ENCODE peak calls at places on chromosomes 12 and 14, in six cellular contexts. One of them, this sample, is unnamed.

GRCh38 chr14:34489324-34489723 is 27.3 kb upstream of the SPTSSA start:
- DNase-seq in AG08395: no peak
- DNase-seq in GM03348: no peak
- DNase-seq in stimulated activated CD4-positive, alpha-beta T cell treated with anti-CD3 and anti-CD28 coated beads, TNF-alpha, amount 100 ng/mL, for 48 hours: no peak
- DNase-seq in NCI-H1105: no peak
- DNase-seq in activated T-cell treated with anti-CD3 and anti-CD28 coated beads, Interleukin-2, amount 50 U/mL, for 72 hours: no peak
- DNase-seq in this sample: no peak

GRCh38 chr12:953776-954175 is 4.3 kb upstream of the RAD52 start:
- DNase-seq in AG08395: peak
- DNase-seq in NCI-H1105: no peak
- DNase-seq in GM03348: peak
- DNase-seq in activated T-cell treated with anti-CD3 and anti-CD28 coated beads, Interleukin-2, amount 50 U/mL, for 72 hours: no peak
- DNase-seq in stimulated activated CD4-positive, alpha-beta T cell treated with anti-CD3 and anti-CD28 coated beads, TNF-alpha, amount 100 ng/mL, for 48 hours: no peak
- DNase-seq in this sample: no peak

GRCh38 chr14:25833341-25834121 is 764.3 kb downstream of the NOVA1 start:
- DNase-seq in activated T-cell treated with anti-CD3 and anti-CD28 coated beads, Interleukin-2, amount 50 U/mL, for 72 hours: no peak
- DNase-seq in AG08395: no peak
- DNase-seq in stimulated activated CD4-positive, alpha-beta T cell treated with anti-CD3 and anti-CD28 coated beads, TNF-alpha, amount 100 ng/mL, for 48 hours: no peak
- DNase-seq in NCI-H1105: peak
- DNase-seq in GM03348: no peak
- DNase-seq in this sample: no peak

GRCh38 chr12:92506460-92506859 is 196.3 kb upstream of the PLEKHG7 start:
- DNase-seq in NCI-H1105: peak
- DNase-seq in activated T-cell treated with anti-CD3 and anti-CD28 coated beads, Interleukin-2, amount 50 U/mL, for 72 hours: no peak
- DNase-seq in stimulated activated CD4-positive, alpha-beta T cell treated with anti-CD3 and anti-CD28 coated beads, TNF-alpha, amount 100 ng/mL, for 48 hours: no peak
- DNase-seq in GM03348: no peak
- DNase-seq in AG08395: no peak
- DNase-seq in this sample: no peak

GRCh38 chr12:6795088-6795487 is 5.8 kb downstream of the CD4 start:
- DNase-seq in stimulated activated CD4-positive, alpha-beta T cell treated with anti-CD3 and anti-CD28 coated beads, TNF-alpha, amount 100 ng/mL, for 48 hours: no peak
- DNase-seq in GM03348: no peak
- DNase-seq in NCI-H1105: no peak
- DNase-seq in activated T-cell treated with anti-CD3 and anti-CD28 coated beads, Interleukin-2, amount 50 U/mL, for 72 hours: no peak
- DNase-seq in AG08395: no peak
- DNase-seq in this sample: no peak

GRCh38 chr12:32312049-32312670 is 87.2 kb upstream of the FGD4 start:
- DNase-seq in GM03348: peak
- DNase-seq in stimulated activated CD4-positive, alpha-beta T cell treated with anti-CD3 and anti-CD28 coated beads, TNF-alpha, amount 100 ng/mL, for 48 hours: no peak
- DNase-seq in NCI-H1105: peak
- DNase-seq in AG08395: peak
- DNase-seq in activated T-cell treated with anti-CD3 and anti-CD28 coated beads, Interleukin-2, amount 50 U/mL, for 72 hours: no peak
- DNase-seq in this sample: no peak

GRCh38 chr14:50228313-50228712 is 3.1 kb downstream of the SOS2 start:
- DNase-seq in activated T-cell treated with anti-CD3 and anti-CD28 coated beads, Interleukin-2, amount 50 U/mL, for 72 hours: no peak
- DNase-seq in GM03348: no peak
- DNase-seq in stimulated activated CD4-positive, alpha-beta T cell treated with anti-CD3 and anti-CD28 coated beads, TNF-alpha, amount 100 ng/mL, for 48 hours: no peak
- DNase-seq in NCI-H1105: no peak
- DNase-seq in AG08395: no peak
- DNase-seq in this sample: no peak

GRCh38 chr14:104335611-104336010 is 197.2 kb downstream of the KIF26A start:
- DNase-seq in AG08395: no peak
- DNase-seq in activated T-cell treated with anti-CD3 and anti-CD28 coated beads, Interleukin-2, amount 50 U/mL, for 72 hours: no peak
- DNase-seq in stimulated activated CD4-positive, alpha-beta T cell treated with anti-CD3 and anti-CD28 coated beads, TNF-alpha, amount 100 ng/mL, for 48 hours: no peak
- DNase-seq in NCI-H1105: no peak
- DNase-seq in GM03348: no peak
- DNase-seq in this sample: peak

GRCh38 chr14:69214376-69214775 is 23.1 kb downstream of the EXD2 start:
- DNase-seq in stimulated activated CD4-positive, alpha-beta T cell treated with anti-CD3 and anti-CD28 coated beads, TNF-alpha, amount 100 ng/mL, for 48 hours: no peak
- DNase-seq in activated T-cell treated with anti-CD3 and anti-CD28 coated beads, Interleukin-2, amount 50 U/mL, for 72 hours: no peak
- DNase-seq in NCI-H1105: no peak
- DNase-seq in GM03348: no peak
- DNase-seq in AG08395: no peak
- DNase-seq in this sample: no peak

GRCh38 chr14:68730811-68731425 is 61.9 kb downstream of the ZFP36L1 start:
- DNase-seq in stimulated activated CD4-positive, alpha-beta T cell treated with anti-CD3 and anti-CD28 coated beads, TNF-alpha, amount 100 ng/mL, for 48 hours: no peak
- DNase-seq in GM03348: no peak
- DNase-seq in NCI-H1105: no peak
- DNase-seq in AG08395: no peak
- DNase-seq in activated T-cell treated with anti-CD3 and anti-CD28 coated beads, Interleukin-2, amount 50 U/mL, for 72 hours: no peak
- DNase-seq in this sample: no peak

GRCh38 chr12:109334887-109335286 is 12.8 kb upstream of the MYO1H start:
- DNase-seq in activated T-cell treated with anti-CD3 and anti-CD28 coated beads, Interleukin-2, amount 50 U/mL, for 72 hours: no peak
- DNase-seq in NCI-H1105: no peak
- DNase-seq in GM03348: no peak
- DNase-seq in stimulated activated CD4-positive, alpha-beta T cell treated with anti-CD3 and anti-CD28 coated beads, TNF-alpha, amount 100 ng/mL, for 48 hours: no peak
- DNase-seq in AG08395: no peak
- DNase-seq in this sample: no peak

GRCh38 chr12:12503384-12504078 is 59.1 kb downstream of the DUSP16 start:
- DNase-seq in stimulated activated CD4-positive, alpha-beta T cell treated with anti-CD3 and anti-CD28 coated beads, TNF-alpha, amount 100 ng/mL, for 48 hours: no peak
- DNase-seq in GM03348: no peak
- DNase-seq in AG08395: no peak
- DNase-seq in activated T-cell treated with anti-CD3 and anti-CD28 coated beads, Interleukin-2, amount 50 U/mL, for 72 hours: no peak
- DNase-seq in NCI-H1105: no peak
- DNase-seq in this sample: no peak

GRCh38 chr14:100140452-100141132 is 18.9 kb downstream of the DEGS2 start:
- DNase-seq in AG08395: no peak
- DNase-seq in GM03348: no peak
- DNase-seq in stimulated activated CD4-positive, alpha-beta T cell treated with anti-CD3 and anti-CD28 coated beads, TNF-alpha, amount 100 ng/mL, for 48 hours: no peak
- DNase-seq in NCI-H1105: no peak
- DNase-seq in activated T-cell treated with anti-CD3 and anti-CD28 coated beads, Interleukin-2, amount 50 U/mL, for 72 hours: no peak
- DNase-seq in this sample: no peak

This sample was measured in tibial artery.